ENCODE peak calls at places on chromosome 4, in six cellular contexts. U, O, Z, S, H and P are unnamed samples.

GRCh38 chr4:26434030-26434639 is 56.1 kb downstream of the CCKAR start:
- DNase-seq in H (no peak), Z (peak; percentile 12), U (no peak), S (no peak), O (no peak), P (no peak)

GRCh38 chr4:95980877-95981360 is 141.0 kb downstream of the PDHA2 start:
- DNase-seq in Z (no peak), H (no peak), U (no peak), O (no peak), S (no peak), P (no peak)

GRCh38 chr4:55008166-55009056 is 117.0 kb downstream of the KDR start:
- DNase-seq in H (no peak), Z (no peak), U (no peak), O (no peak), S (peak; percentile 39), P (peak; percentile 70)

GRCh38 chr4:25212822-25213221 is 21.0 kb upstream of the PI4K2B start:
- DNase-seq in O (no peak), S (no peak), U (no peak), Z (no peak), H (no peak), P (no peak)

GRCh38 chr4:41385486-41385885 is 128.8 kb downstream of the UCHL1 start:
- DNase-seq in O (no peak), U (no peak), H (no peak), S (no peak), Z (no peak), P (no peak)

GRCh38 chr4:21790437-21791029 is 158.0 kb downstream of the KCNIP4 start:
- DNase-seq in H (no peak), S (peak; percentile 17), Z (peak; percentile 30), U (no peak), O (no peak), P (peak; percentile 80)

GRCh38 chr4:165343353-165344191 is 16.1 kb downstream of the MSMO1 start:
- DNase-seq in S (peak; percentile 37), U (no peak), H (no peak), O (no peak), Z (no peak), P (peak; percentile 51)

GRCh38 chr4:2662598-2662997 is 93.5 kb downstream of the TNIP2 start:
- DNase-seq in O (no peak), S (no peak), U (no peak), H (no peak), Z (peak; percentile 52), P (no peak)

GRCh38 chr4:16067515-16067914 is 16.3 kb downstream of the PROM1 start:
- DNase-seq in H (no peak), O (no peak), S (no peak), U (no peak), Z (peak; percentile 68), P (no peak)

GRCh38 chr4:153792007-153792892 is 3.4 kb upstream of the SFRP2 start:
- DNase-seq in O (no peak), U (peak; percentile 84), Z (peak; percentile 67), S (peak; percentile 97), H (peak; percentile 64), P (peak; percentile 64)

GRCh38 chr4:181688416-181688815 is 554.8 kb upstream of the TENM3 start:
- DNase-seq in Z (no peak), U (no peak), S (peak; percentile 19), O (no peak), H (no peak), P (no peak)

GRCh38 chr4:15238720-15239119 is 189.1 kb upstream of the C1QTNF7 start:
- DNase-seq in U (no peak), S (peak; percentile 70), H (peak; percentile 34), O (no peak), Z (peak; percentile 25), P (peak; percentile 70)

GRCh38 chr4:140135529-140136021 is 18.4 kb downstream of the MAML3 start:
- DNase-seq in O (no peak), Z (no peak), S (no peak), U (peak; percentile 75), H (peak; percentile 98), P (no peak)

DNA sequence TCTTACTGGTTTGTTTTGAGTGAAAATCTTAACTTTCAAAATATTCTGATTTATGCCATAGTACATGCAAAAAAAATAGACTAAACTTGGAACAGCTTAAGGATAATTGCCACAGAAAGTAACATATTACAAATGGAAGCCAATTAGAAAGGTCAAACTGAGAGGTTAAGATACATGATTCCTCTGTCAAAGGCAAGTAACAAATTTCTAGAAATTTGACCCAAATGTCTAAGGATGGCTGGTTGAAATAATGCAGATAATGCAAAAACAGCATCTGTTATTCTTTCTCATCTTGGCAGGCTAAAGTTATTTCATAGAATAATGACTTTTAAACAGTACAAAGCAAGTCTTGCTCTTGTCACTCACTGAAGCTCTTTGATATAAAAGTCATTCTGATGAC is 10.5 kb downstream of the FGF5 start:
- DNase-seq in O (no peak), S (no peak), H (no peak), Z (no peak), U (no peak), P (no peak)
- H3K4me1 ChIP-seq in O (no peaks in the 10 kb centered on the region), S (no peaks in the 10 kb centered on the region), H (no peaks in the 10 kb centered on the region), Z (no peaks in the 10 kb centered on the region), U (no peaks in the 10 kb centered on the region), P (no peaks in the 10 kb centered on the region)

GRCh38 chr4:180669637-180670036 is 1573.6 kb upstream of the TENM3 start:
- DNase-seq in H (no peak), U (no peak), S (peak; percentile 38), O (no peak), Z (peak; percentile 8), P (no peak)

GRCh38 chr4:180665481-180665880 is 1577.7 kb upstream of the TENM3 start:
- DNase-seq in O (no peak), Z (no peak), S (no peak), U (no peak), H (no peak), P (no peak)

GRCh38 chr4:180664766-180665368 is 1578.3 kb upstream of the TENM3 start:
- DNase-seq in Z (peak; percentile 63), S (peak; percentile 86), H (peak; percentile 83), O (no peak), U (peak; percentile 72), P (peak; percentile 85)

GRCh38 chr4:180668732-180669131 is 1574.5 kb upstream of the TENM3 start:
- DNase-seq in O (no peak), Z (no peak), U (no peak), S (no peak), H (peak; percentile 12), P (no peak)

GRCh38 chr4:180665994-180666818 is 1577.0 kb upstream of the TENM3 start:
- DNase-seq in Z (peak; percentile 51), H (peak; percentile 75), O (no peak), S (peak; percentile 81), U (no peak), P (peak; percentile 75)
- H3K4me1 ChIP-seq in Z (no peaks in the 10 kb centered on the region), H (no peaks in the 10 kb centered on the region), O (no peaks in the 10 kb centered on the region), S (no peaks in the 10 kb centered on the region), U (peaks cover 3% of the 10 kb centered on the region), P (no peaks in the 10 kb centered on the region)

GRCh38 chr4:6584865-6585264 is 9.9 kb downstream of the MAN2B2 start:
- DNase-seq in S (no peak), Z (no peak), H (no peak), U (no peak), O (no peak), P (no peak)

GRCh38 chr4:6578221-6578620 is 3.2 kb downstream of the MAN2B2 start:
- DNase-seq in S (no peak), U (no peak), Z (no peak), O (no peak), H (no peak), P (no peak)

GRCh38 chr4:6582889-6583504 is 8.0 kb downstream of the MAN2B2 start:
- DNase-seq in S (peak; percentile 72), O (no peak), Z (no peak), U (no peak), H (peak; percentile 55), P (peak; percentile 82)

GRCh38 chr4:6580353-6580752 is 5.4 kb downstream of the MAN2B2 start:
- DNase-seq in H (no peak), Z (no peak), O (no peak), S (no peak), U (no peak), P (no peak)

DNA sequence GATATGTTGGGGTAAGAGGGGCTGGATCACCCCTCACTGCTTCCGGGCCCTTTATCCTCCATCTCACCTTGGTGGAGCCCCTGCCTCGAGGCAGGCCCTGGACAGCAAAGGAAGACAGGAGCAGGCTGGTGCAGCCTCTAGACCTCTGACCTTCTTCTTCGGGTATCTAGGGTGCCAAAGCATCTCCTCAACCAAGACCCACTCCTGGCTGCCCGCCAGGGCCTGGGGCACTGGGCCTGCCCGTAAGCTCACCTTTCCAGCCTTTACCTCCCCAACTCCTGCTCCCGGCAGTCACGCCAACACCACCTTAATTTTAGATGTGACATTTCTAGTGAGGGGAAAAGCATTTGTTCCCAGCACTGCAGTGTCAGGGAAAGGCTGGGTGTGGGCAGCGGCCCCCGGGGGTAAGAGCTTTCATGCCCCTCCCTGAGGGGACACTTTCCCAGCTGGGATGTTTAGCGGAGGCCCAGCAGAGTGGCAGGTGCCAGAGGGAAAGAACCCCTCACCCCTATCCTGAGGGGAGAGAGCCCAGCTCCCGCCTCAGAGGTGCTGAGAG is 6.7 kb downstream of the MAN2B2 start:
- DNase-seq in Z (no peak), U (no peak), S (no peak), O (no peak), H (no peak), P (no peak)
- H3K4me1 ChIP-seq in Z (no peaks in the 10 kb centered on the region), U (no peaks in the 10 kb centered on the region), S (no peaks in the 10 kb centered on the region), O (no peaks in the 10 kb centered on the region), H (no peaks in the 10 kb centered on the region), P (no peaks in the 10 kb centered on the region)

GRCh38 chr4:48347282-48347921 is 6.1 kb downstream of the SLAIN2 start:
- DNase-seq in S (no peak), U (no peak), Z (no peak), H (no peak), O (no peak), P (no peak)
- H3K4me1 ChIP-seq in S (no peaks in the 10 kb centered on the region), U (peaks cover 87% of the 10 kb centered on the region), Z (peaks cover 39% of the 10 kb centered on the region), H (peaks cover 14% of the 10 kb centered on the region), O (peaks cover 14% of the 10 kb centered on the region), P (peaks cover 27% of the 10 kb centered on the region)